ENCODE peak calls at places on chromosomes 12 and 14, in six cellular contexts. One of them, this sample, is unnamed.

GRCh38 chr12:66352197-66352596 is 49.9 kb downstream of the HELB start:
- DNase-seq in NT2/D1: peak; percentile 63
- DNase-seq in CD8-positive, alpha-beta T cell: no peak
- DNase-seq in thyroid gland: peak; percentile 5
- DNase-seq in neural progenitor cell: peak; percentile 58
- DNase-seq in pancreas: no peak
- DNase-seq in this sample: no peak

GRCh38 chr12:51281202-51281924 is 11.1 kb upstream of the SMAGP start:
- DNase-seq in thyroid gland: no peak
- DNase-seq in neural progenitor cell: no peak
- DNase-seq in NT2/D1: no peak
- DNase-seq in pancreas: no peak
- DNase-seq in CD8-positive, alpha-beta T cell: no peak
- DNase-seq in this sample: no peak

GRCh38 chr12:62793256-62794217 is 141.4 kb downstream of the PPM1H start:
- DNase-seq in thyroid gland: peak; percentile 92
- DNase-seq in NT2/D1: peak; percentile 68
- DNase-seq in CD8-positive, alpha-beta T cell: peak; percentile 78
- DNase-seq in neural progenitor cell: peak; percentile 82
- DNase-seq in pancreas: peak; percentile 61
- DNase-seq in this sample: peak; percentile 78

GRCh38 chr14:101088395-101088667 is 184.8 kb upstream of the RTL1 start:
- DNase-seq in CD8-positive, alpha-beta T cell: no peak
- DNase-seq in NT2/D1: no peak
- DNase-seq in thyroid gland: no peak
- DNase-seq in pancreas: no peak
- DNase-seq in neural progenitor cell: no peak
- DNase-seq in this sample: no peak

GRCh38 chr12:45887544-45887943 is 102.8 kb downstream of the SCAF11 start:
- DNase-seq in thyroid gland: no peak
- DNase-seq in NT2/D1: no peak
- DNase-seq in pancreas: no peak
- DNase-seq in neural progenitor cell: no peak
- DNase-seq in CD8-positive, alpha-beta T cell: no peak
- DNase-seq in this sample: no peak

GRCh38 chr12:2794736-2795289 is at the start of gene FKBP4:
- DNase-seq in neural progenitor cell: peak; percentile 92
- DNase-seq in CD8-positive, alpha-beta T cell: peak; percentile 89
- DNase-seq in pancreas: peak; percentile 91
- DNase-seq in thyroid gland: peak; percentile 95
- DNase-seq in NT2/D1: peak; percentile 97
- DNase-seq in this sample: peak; percentile 71

GRCh38 chr12:23949212-23950010 is at the start of gene SOX5:
- DNase-seq in NT2/D1: peak; percentile 72
- DNase-seq in thyroid gland: peak; percentile 63
- DNase-seq in pancreas: peak; percentile 11
- DNase-seq in CD8-positive, alpha-beta T cell: no peak
- DNase-seq in neural progenitor cell: peak; percentile 89
- DNase-seq in this sample: peak; percentile 73

GRCh38 chr12:131052063-131052781 is 98.5 kb downstream of the ADGRD1 start:
- DNase-seq in neural progenitor cell: no peak
- DNase-seq in pancreas: no peak
- DNase-seq in thyroid gland: no peak
- DNase-seq in CD8-positive, alpha-beta T cell: no peak
- DNase-seq in NT2/D1: no peak
- DNase-seq in this sample: no peak

GRCh38 chr14:99817331-99817730 is 24.1 kb downstream of the EML1 start:
- DNase-seq in thyroid gland: no peak
- DNase-seq in CD8-positive, alpha-beta T cell: no peak
- DNase-seq in pancreas: no peak
- DNase-seq in neural progenitor cell: no peak
- DNase-seq in NT2/D1: no peak
- DNase-seq in this sample: no peak

GRCh38 chr12:26768611-26769603 is 64.1 kb downstream of the ITPR2 start:
- DNase-seq in thyroid gland: no peak
- DNase-seq in neural progenitor cell: no peak
- DNase-seq in NT2/D1: no peak
- DNase-seq in pancreas: peak; percentile 25
- DNase-seq in CD8-positive, alpha-beta T cell: no peak
- DNase-seq in this sample: no peak

GRCh38 chr12:31362759-31363415 is 36.9 kb upstream of the SINHCAF start:
- DNase-seq in CD8-positive, alpha-beta T cell: no peak
- DNase-seq in NT2/D1: peak; percentile 79
- DNase-seq in pancreas: no peak
- DNase-seq in thyroid gland: peak; percentile 30
- DNase-seq in neural progenitor cell: peak; percentile 62
- DNase-seq in this sample: peak; percentile 24

GRCh38 chr14:104682107-104682593 is 7.3 kb upstream of the INF2 start:
- DNase-seq in pancreas: no peak
- DNase-seq in thyroid gland: no peak
- DNase-seq in CD8-positive, alpha-beta T cell: no peak
- DNase-seq in NT2/D1: peak; percentile 89
- DNase-seq in neural progenitor cell: peak; percentile 72
- DNase-seq in this sample: no peak

GRCh38 chr12:76310110-76310509 is 38.1 kb downstream of the BBS10 start:
- DNase-seq in thyroid gland: no peak
- DNase-seq in pancreas: no peak
- DNase-seq in neural progenitor cell: no peak
- DNase-seq in NT2/D1: no peak
- DNase-seq in CD8-positive, alpha-beta T cell: no peak
- DNase-seq in this sample: no peak

DNA sequence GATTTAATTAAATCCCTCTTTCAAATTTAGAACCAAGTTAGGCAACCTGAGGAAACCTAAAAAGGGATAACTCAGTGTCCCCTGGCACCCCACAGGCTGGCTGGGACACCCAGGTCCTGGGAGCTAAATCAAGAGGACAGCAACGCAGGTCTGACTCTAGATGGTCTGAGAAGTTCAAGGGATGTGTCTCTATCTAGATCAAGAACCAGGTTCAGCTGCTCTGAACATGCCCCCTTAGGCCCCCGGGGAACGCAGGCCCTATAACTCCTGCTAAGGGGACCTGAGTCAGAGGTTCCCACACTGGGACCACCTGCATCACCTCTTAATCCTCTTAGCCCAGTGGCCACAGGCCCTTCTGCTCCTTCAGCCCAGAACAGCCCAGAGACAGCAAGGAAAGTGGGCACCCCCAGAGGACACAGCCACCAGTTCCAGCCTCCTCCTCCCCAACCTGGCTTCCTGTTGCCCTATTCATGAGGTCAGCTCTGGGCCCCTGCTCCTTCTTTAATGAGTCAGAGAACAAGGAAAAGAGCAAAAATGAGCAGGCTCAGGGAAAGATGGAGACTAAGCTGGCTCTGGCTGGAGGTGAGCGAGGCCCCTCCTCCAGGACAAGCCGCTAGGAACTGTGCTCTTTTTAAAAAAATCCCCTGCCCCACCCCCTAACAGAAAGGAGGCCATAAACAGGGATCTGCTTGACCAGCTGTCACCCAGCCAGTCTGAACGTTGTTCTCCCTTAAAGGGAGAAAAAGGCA is 10.8 kb downstream of the PITPNM2 start:
- DNase-seq in pancreas: peak; percentile 21
- DNase-seq in NT2/D1: no peak
- DNase-seq in CD8-positive, alpha-beta T cell: no peak
- DNase-seq in neural progenitor cell: peak; percentile 49
- DNase-seq in thyroid gland: peak; percentile 63
- DNase-seq in this sample: no peak
- H3K4me1 ChIP-seq in pancreas: peaks cover 36% of the 10 kb centered on the region
- H3K4me1 ChIP-seq in NT2/D1: peaks cover 18% of the 10 kb centered on the region
- H3K4me1 ChIP-seq in CD8-positive, alpha-beta T cell: peaks cover 29% of the 10 kb centered on the region
- H3K4me1 ChIP-seq in neural progenitor cell: peaks cover 24% of the 10 kb centered on the region
- H3K4me1 ChIP-seq in thyroid gland: peaks cover 55% of the 10 kb centered on the region
- H3K4me1 ChIP-seq in this sample: peaks cover 28% of the 10 kb centered on the region

GRCh38 chr12:128314611-128315010 is 47.6 kb downstream of the TMEM132C start:
- DNase-seq in pancreas: no peak
- DNase-seq in CD8-positive, alpha-beta T cell: no peak
- DNase-seq in thyroid gland: no peak
- DNase-seq in NT2/D1: peak; percentile 25
- DNase-seq in neural progenitor cell: no peak
- DNase-seq in this sample: no peak

GRCh38 chr12:128316981-128317526 is 50.1 kb downstream of the TMEM132C start:
- DNase-seq in thyroid gland: no peak
- DNase-seq in neural progenitor cell: no peak
- DNase-seq in CD8-positive, alpha-beta T cell: no peak
- DNase-seq in NT2/D1: no peak
- DNase-seq in pancreas: no peak
- DNase-seq in this sample: no peak

GRCh38 chr12:128318946-128319345 is 52.0 kb downstream of the TMEM132C start:
- DNase-seq in thyroid gland: no peak
- DNase-seq in NT2/D1: no peak
- DNase-seq in CD8-positive, alpha-beta T cell: no peak
- DNase-seq in neural progenitor cell: no peak
- DNase-seq in pancreas: no peak
- DNase-seq in this sample: no peak

GRCh38 chr12:128316078-128316477 is 49.1 kb downstream of the TMEM132C start:
- DNase-seq in neural progenitor cell: no peak
- DNase-seq in NT2/D1: no peak
- DNase-seq in thyroid gland: no peak
- DNase-seq in CD8-positive, alpha-beta T cell: no peak
- DNase-seq in pancreas: no peak
- DNase-seq in this sample: no peak
- H3K4me1 ChIP-seq in neural progenitor cell: peaks cover 9% of the 10 kb centered on the region
- H3K4me1 ChIP-seq in NT2/D1: peaks cover 12% of the 10 kb centered on the region
- H3K4me1 ChIP-seq in thyroid gland: no peaks in the 10 kb centered on the region
- H3K4me1 ChIP-seq in CD8-positive, alpha-beta T cell: no peaks in the 10 kb centered on the region
- H3K4me1 ChIP-seq in pancreas: no peaks in the 10 kb centered on the region
- H3K4me1 ChIP-seq in this sample: peaks cover 2% of the 10 kb centered on the region

GRCh38 chr12:69898236-69898635 is 73.2 kb downstream of the MYRFL start:
- DNase-seq in neural progenitor cell: no peak
- DNase-seq in NT2/D1: no peak
- DNase-seq in CD8-positive, alpha-beta T cell: no peak
- DNase-seq in pancreas: no peak
- DNase-seq in thyroid gland: no peak
- DNase-seq in this sample: no peak

GRCh38 chr12:69894800-69895199 is 69.8 kb downstream of the MYRFL start:
- DNase-seq in NT2/D1: peak; percentile 63
- DNase-seq in neural progenitor cell: no peak
- DNase-seq in thyroid gland: no peak
- DNase-seq in pancreas: no peak
- DNase-seq in CD8-positive, alpha-beta T cell: no peak
- DNase-seq in this sample: no peak

GRCh38 chr12:69897744-69898143 is 72.7 kb downstream of the MYRFL start:
- DNase-seq in NT2/D1: peak; percentile 55
- DNase-seq in neural progenitor cell: no peak
- DNase-seq in pancreas: no peak
- DNase-seq in thyroid gland: no peak
- DNase-seq in CD8-positive, alpha-beta T cell: no peak
- DNase-seq in this sample: no peak

GRCh38 chr12:69900720-69901131 is 75.7 kb downstream of the MYRFL start:
- DNase-seq in CD8-positive, alpha-beta T cell: peak; percentile 68
- DNase-seq in pancreas: peak; percentile 54
- DNase-seq in NT2/D1: peak; percentile 65
- DNase-seq in neural progenitor cell: peak; percentile 88
- DNase-seq in thyroid gland: peak; percentile 79
- DNase-seq in this sample: peak; percentile 76

GRCh38 chr12:69896653-69897381 is 71.8 kb downstream of the MYRFL start:
- DNase-seq in neural progenitor cell: peak; percentile 52
- DNase-seq in CD8-positive, alpha-beta T cell: no peak
- DNase-seq in NT2/D1: peak; percentile 83
- DNase-seq in pancreas: no peak
- DNase-seq in thyroid gland: no peak
- DNase-seq in this sample: no peak
- H3K4me1 ChIP-seq in neural progenitor cell: peaks cover 31% of the 10 kb centered on the region
- H3K4me1 ChIP-seq in CD8-positive, alpha-beta T cell: no peaks in the 10 kb centered on the region
- H3K4me1 ChIP-seq in NT2/D1: peaks cover 3% of the 10 kb centered on the region
- H3K4me1 ChIP-seq in pancreas: peaks cover 2% of the 10 kb centered on the region
- H3K4me1 ChIP-seq in thyroid gland: peaks cover 3% of the 10 kb centered on the region
- H3K4me1 ChIP-seq in this sample: peaks cover 21% of the 10 kb centered on the region

GRCh38 chr12:98638009-98638408 is 6.6 kb downstream of the IKBIP start:
- DNase-seq in pancreas: no peak
- DNase-seq in neural progenitor cell: no peak
- DNase-seq in NT2/D1: no peak
- DNase-seq in thyroid gland: no peak
- DNase-seq in CD8-positive, alpha-beta T cell: no peak
- DNase-seq in this sample: no peak

GRCh38 chr12:98637068-98637467 is 7.5 kb downstream of the IKBIP start:
- DNase-seq in neural progenitor cell: no peak
- DNase-seq in thyroid gland: no peak
- DNase-seq in CD8-positive, alpha-beta T cell: no peak
- DNase-seq in pancreas: no peak
- DNase-seq in NT2/D1: no peak
- DNase-seq in this sample: no peak

GRCh38 chr12:98639526-98639925 is 5.1 kb downstream of the IKBIP start:
- DNase-seq in neural progenitor cell: no peak
- DNase-seq in pancreas: no peak
- DNase-seq in thyroid gland: no peak
- DNase-seq in NT2/D1: no peak
- DNase-seq in CD8-positive, alpha-beta T cell: no peak
- DNase-seq in this sample: no peak

DNA sequence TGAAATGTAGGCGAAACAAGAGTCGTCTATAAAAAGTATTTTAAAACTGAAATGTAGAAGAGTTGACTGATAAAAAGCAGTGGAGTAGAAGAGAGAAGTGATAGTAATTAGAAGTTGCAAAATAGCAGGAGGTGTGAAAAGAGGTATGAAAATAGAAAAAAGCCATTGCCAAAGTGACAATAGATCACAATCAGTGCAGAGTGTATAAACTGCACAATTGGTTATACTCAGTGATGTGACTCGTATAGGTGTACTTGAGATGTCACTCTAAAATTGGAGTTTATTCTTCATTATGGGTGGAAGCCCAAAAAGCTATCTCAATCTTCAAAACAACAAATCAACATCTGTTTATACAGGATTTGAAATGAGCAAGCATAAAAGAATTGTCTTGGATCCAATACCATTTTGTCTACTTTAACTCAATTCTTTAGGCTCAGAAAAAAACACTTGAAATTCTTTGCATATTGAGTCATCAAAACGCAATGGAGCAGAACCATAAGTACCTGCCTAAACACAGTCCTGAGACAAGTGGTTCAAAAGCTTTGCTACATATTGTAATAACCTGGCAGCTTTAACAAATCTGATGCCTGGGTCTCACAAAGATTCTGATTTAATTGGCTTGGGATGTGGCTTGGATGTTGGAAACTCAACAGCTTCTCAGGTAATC is 8.8 kb downstream of the IKBIP start:
- DNase-seq in NT2/D1: no peak
- DNase-seq in thyroid gland: no peak
- DNase-seq in CD8-positive, alpha-beta T cell: no peak
- DNase-seq in pancreas: no peak
- DNase-seq in neural progenitor cell: no peak
- DNase-seq in this sample: no peak
- H3K4me1 ChIP-seq in NT2/D1: no peaks in the 10 kb centered on the region
- H3K4me1 ChIP-seq in thyroid gland: peaks cover 8% of the 10 kb centered on the region
- H3K4me1 ChIP-seq in CD8-positive, alpha-beta T cell: no peaks in the 10 kb centered on the region
- H3K4me1 ChIP-seq in pancreas: no peaks in the 10 kb centered on the region
- H3K4me1 ChIP-seq in neural progenitor cell: no peaks in the 10 kb centered on the region
- H3K4me1 ChIP-seq in this sample: no peaks in the 10 kb centered on the region

GRCh38 chr14:91378945-91379932 is 38.4 kb downstream of the CCDC88C start:
- DNase-seq in NT2/D1: no peak
- DNase-seq in thyroid gland: no peak
- DNase-seq in neural progenitor cell: no peak
- DNase-seq in CD8-positive, alpha-beta T cell: no peak
- DNase-seq in pancreas: no peak
- DNase-seq in this sample: no peak
- H3K4me1 ChIP-seq in NT2/D1: peaks cover 24% of the 10 kb centered on the region
- H3K4me1 ChIP-seq in thyroid gland: peaks cover 13% of the 10 kb centered on the region
- H3K4me1 ChIP-seq in neural progenitor cell: peaks cover 76% of the 10 kb centered on the region
- H3K4me1 ChIP-seq in CD8-positive, alpha-beta T cell: peaks cover 97% of the 10 kb centered on the region
- H3K4me1 ChIP-seq in pancreas: peaks cover 30% of the 10 kb centered on the region
- H3K4me1 ChIP-seq in this sample: peaks cover 8% of the 10 kb centered on the region